ENCODE peak calls at places on chromosome 5, in eight cellular contexts. J, F, O, P, H, E, V and Z are unnamed samples. For H3K9me3 and H3K4me1, the result is how much of the 10 kb centered on the place peaks cover.

GRCh38 chr5:73955447-73955846 is 329.5 kb downstream of the ARHGEF28 start:
- DNase-seq in V (no peak), O (no peak), J (no peak), E (no peak), P (no peak), F (no peak), H (no peak), Z (no peak)

GRCh38 chr5:168600409-168600808 is 21.2 kb upstream of the PANK3 start:
- DNase-seq in F (no peak), O (peak), H (no peak), V (peak), P (no peak), J (no peak), E (no peak), Z (peak)

GRCh38 chr5:60086583-60086982 is 193.1 kb upstream of the PDE4D start:
- DNase-seq in J (no peak), H (no peak), P (no peak), F (no peak), E (no peak), V (no peak), O (no peak), Z (no peak)

GRCh38 chr5:67291671-67292070 is 95.1 kb upstream of the CD180 start:
- DNase-seq in O (no peak), H (no peak), P (no peak), J (no peak), F (peak), E (no peak), V (no peak), Z (no peak)

GRCh38 chr5:143456952-143457547 is 53.6 kb upstream of the NR3C1 start:
- DNase-seq in P (peak), J (no peak), F (peak), H (peak), O (no peak), E (peak), V (no peak), Z (peak)

GRCh38 chr5:175573493-175574269 is 84.2 kb upstream of the HRH2 start:
- DNase-seq in O (no peak), V (peak), H (no peak), E (no peak), F (no peak), P (no peak), J (no peak), Z (no peak)

GRCh38 chr5:135009736-135010501 is 24.1 kb downstream of the PITX1 start:
- DNase-seq in F (no peak), H (no peak), J (no peak), V (no peak), O (no peak), E (no peak), P (no peak), Z (peak)

GRCh38 chr5:42870882-42871418 is 59.3 kb upstream of the SELENOP start:
- DNase-seq in J (no peak), E (peak), F (no peak), H (no peak), V (no peak), O (peak), P (no peak), Z (no peak)

GRCh38 chr5:42599106-42599505 is 157.5 kb upstream of the CCDC152 start:
- DNase-seq in V (no peak), F (no peak), J (no peak), O (no peak), P (no peak), H (no peak), E (no peak), Z (no peak)

GRCh38 chr5:147464211-147464610 is 45.7 kb downstream of the DPYSL3 start:
- DNase-seq in O (no peak), P (peak), E (peak), V (no peak), F (peak), H (peak), J (peak), Z (peak)

GRCh38 chr5:16135003-16135402 is 44.6 kb downstream of the MARCHF11 start:
- DNase-seq in H (no peak), E (no peak), V (no peak), P (no peak), J (no peak), F (no peak), O (no peak), Z (no peak)

GRCh38 chr5:128234928-128235641 is 151.5 kb downstream of the SLC12A2 start:
- DNase-seq in J (no peak), V (no peak), H (no peak), E (no peak), P (no peak), O (no peak), F (no peak), Z (no peak)

GRCh38 chr5:14118551-14119320 is 24.4 kb upstream of the TRIO start:
- DNase-seq in E (no peak), F (no peak), J (no peak), P (no peak), O (no peak), H (no peak), V (no peak), Z (no peak)

GRCh38 chr5:143977891-143978448 is 166.0 kb downstream of the HMHB1 start:
- DNase-seq in E (peak), H (no peak), V (no peak), O (no peak), F (no peak), P (peak), J (no peak), Z (peak)

GRCh38 chr5:7927466-7928375 is 58.8 kb downstream of the MTRR start:
- DNase-seq in J (peak), P (peak), V (peak), H (peak), O (peak), F (peak), E (peak), Z (peak)

GRCh38 chr5:78504726-78505431 is 143.7 kb downstream of the LHFPL2 start:
- DNase-seq in H (peak), O (no peak), V (no peak), J (no peak), P (peak), E (peak), F (peak), Z (peak)

GRCh38 chr5:58380655-58381054 is 79.2 kb downstream of the PLK2 start:
- DNase-seq in E (no peak), J (no peak), F (no peak), V (no peak), H (no peak), P (no peak), O (no peak), Z (no peak)

GRCh38 chr5:170538096-170538465 is 34.3 kb downstream of the KCNIP1 start:
- DNase-seq in H (no peak), F (no peak), P (no peak), J (no peak), O (no peak), V (no peak), E (no peak), Z (no peak)

GRCh38 chr5:139789845-139790189 is 5.8 kb upstream of the PSD2 start:
- DNase-seq in E (no peak), J (no peak), V (no peak), F (no peak), H (no peak), O (no peak), P (no peak), Z (no peak)

GRCh38 chr5:76450059-76450458 is 47.0 kb downstream of the IQGAP2 start:
- DNase-seq in P (no peak), E (no peak), V (no peak), J (no peak), H (no peak), O (no peak), F (no peak), Z (no peak)

GRCh38 chr5:171798413-171798812 is 12.8 kb downstream of the SMIM23 start:
- DNase-seq in J (no peak), F (no peak), P (no peak), O (no peak), V (no peak), E (no peak), H (no peak), Z (no peak)

GRCh38 chr5:179316111-179316551 is 29.1 kb downstream of the ADAMTS2 start:
- DNase-seq in E (no peak), O (no peak), F (no peak), J (no peak), V (no peak), H (no peak), P (no peak), Z (no peak)
- H3K9me3 ChIP-seq in E (under half), O (under half), F (under half), J (under half), V (under half), H (under half), P (under half), Z (under half)

DNA sequence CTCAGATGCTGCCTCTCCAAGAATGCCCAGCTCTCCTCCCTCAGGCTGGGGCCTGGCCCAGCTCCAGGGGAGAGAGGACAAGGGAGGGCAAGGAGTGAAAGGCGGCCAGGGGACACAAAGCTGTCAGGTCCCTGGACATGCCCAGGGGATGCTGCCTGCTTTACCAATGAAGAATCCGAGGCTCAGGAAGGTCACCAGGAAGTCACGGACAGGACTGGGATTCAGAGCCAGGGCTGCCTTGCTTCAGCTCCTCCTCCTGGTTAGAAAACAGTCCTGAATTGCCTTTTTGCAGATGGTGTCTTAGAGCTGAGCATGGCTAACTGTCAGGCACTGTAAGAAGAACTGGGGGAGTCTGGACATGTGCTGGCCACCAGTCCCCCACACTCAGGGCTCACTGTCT is 5.4 kb upstream of the N4BP3 start:
- DNase-seq in H (no peak), E (no peak), P (no peak), F (no peak), V (no peak), O (no peak), J (no peak), Z (no peak)
- H3K9ac ChIP-seq in H (no peak), E (no peak), P (no peak), F (no peak), V (no peak), O (no peak), J (no peak), Z (no peak)

GRCh38 chr5:91061094-91061493 is 322.0 kb downstream of the ARRDC3 start:
- DNase-seq in P (no peak), O (no peak), J (no peak), F (no peak), H (no peak), E (no peak), V (no peak), Z (no peak)
- H3K4me1 ChIP-seq in P (under half), O (under half), J (under half), F (under half), H (under half), E (under half), V (under half), Z (under half)

DNA sequence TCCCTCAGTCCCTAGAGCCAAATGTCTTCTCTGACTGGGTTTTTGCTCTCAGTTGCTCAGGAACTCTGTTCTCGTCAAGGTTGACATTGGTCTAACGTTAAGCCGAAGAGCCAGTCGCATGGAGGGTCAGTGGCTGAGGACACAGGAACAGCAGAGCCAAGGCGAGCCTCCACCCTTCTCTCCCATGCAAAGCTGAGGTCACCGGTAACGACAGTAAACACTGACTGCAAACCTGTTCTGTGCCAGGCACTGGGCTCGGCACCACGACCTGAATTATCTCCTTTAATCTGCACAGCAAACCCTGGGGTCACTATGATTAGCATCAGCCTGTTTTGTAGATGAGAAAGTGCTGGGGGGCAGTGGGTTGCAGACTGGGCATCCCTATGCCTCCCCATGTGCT is 171.0 kb downstream of the COL23A1 start:
- DNase-seq in V (no peak), E (no peak), F (no peak), J (no peak), P (no peak), H (no peak), O (no peak), Z (no peak)
- H3K9me3 ChIP-seq in V (under half), E (under half), F (under half), J (under half), P (under half), H (under half), O (under half), Z (under half)

GRCh38 chr5:131461742-131462141 is 173.3 kb downstream of the RAPGEF6 start:
- DNase-seq in F (no peak), J (no peak), O (no peak), V (no peak), E (no peak), H (no peak), P (no peak), Z (no peak)
- H3K9ac ChIP-seq in F (no peak), J (no peak), O (no peak), V (no peak), E (no peak), H (no peak), P (no peak), Z (no peak)

DNA sequence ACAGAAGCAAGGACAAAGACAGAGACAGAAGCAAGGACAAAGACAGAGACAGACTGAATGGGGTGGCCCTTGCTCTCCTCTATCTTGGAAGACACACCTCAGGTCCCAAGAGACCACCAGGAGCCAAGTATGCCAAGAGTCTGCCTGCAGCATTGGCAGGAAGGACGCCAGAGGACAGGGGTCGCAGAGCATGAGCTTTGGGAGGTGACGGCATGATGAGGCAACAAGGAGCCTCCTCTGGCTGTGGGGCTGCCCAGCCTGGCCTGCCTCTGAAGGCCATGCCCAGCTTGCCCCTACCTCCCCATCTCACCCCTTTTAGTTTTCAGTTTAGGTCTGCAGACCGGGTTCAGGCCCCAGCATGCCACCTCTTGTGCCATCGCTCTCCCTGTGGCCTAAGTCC is 17.6 kb downstream of the PDGFRB start:
- DNase-seq in J (no peak), P (peak), H (peak), F (peak), E (no peak), V (no peak), O (no peak), Z (peak)
- H3K4me1 ChIP-seq in J (under half), P (half or more), H (half or more), F (half or more), E (under half), V (under half), O (under half), Z (half or more)

GRCh38 chr5:141155540-141156374 is 5.9 kb downstream of the PCDHB6 start:
- DNase-seq in E (no peak), J (no peak), P (peak), O (peak), V (peak), H (no peak), F (no peak), Z (no peak)
- H3K9me3 ChIP-seq in E (under half), J (under half), P (under half), O (under half), V (under half), H (under half), F (under half), Z (under half)

GRCh38 chr5:151820903-151821302 is 49.1 kb downstream of the G3BP1 start:
- DNase-seq in P (no peak), F (no peak), J (no peak), H (no peak), O (no peak), E (no peak), V (no peak), Z (no peak)
- H3K9ac ChIP-seq in P (no peak), F (no peak), J (no peak), H (no peak), O (no peak), E (no peak), V (no peak), Z (no peak)

DNA sequence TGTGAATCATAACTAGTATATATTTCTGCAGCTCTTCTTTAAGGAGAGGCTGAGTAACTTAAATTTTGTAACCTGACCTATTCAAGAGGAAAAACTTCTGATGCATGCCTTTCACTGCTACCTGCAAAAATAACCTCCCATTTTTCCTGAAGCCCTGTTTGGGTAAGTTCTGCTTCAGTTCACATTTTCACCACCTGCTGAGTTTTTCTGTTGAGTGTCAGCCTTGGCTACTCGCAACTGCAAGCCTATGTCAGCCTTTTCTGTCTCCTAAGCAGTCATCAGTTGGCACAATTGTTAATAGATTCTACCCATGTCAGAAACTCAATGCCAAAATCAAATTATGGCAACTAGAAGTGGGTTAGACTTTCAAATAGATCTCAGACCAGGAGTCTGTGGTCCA is 8.2 kb upstream of the TNFAIP8 start:
- DNase-seq in J (peak), E (no peak), H (no peak), O (no peak), V (no peak), F (no peak), P (no peak), Z (no peak)
- H3K4me1 ChIP-seq in J (half or more), E (under half), H (under half), O (under half), V (under half), F (under half), P (under half), Z (under half)

DNA sequence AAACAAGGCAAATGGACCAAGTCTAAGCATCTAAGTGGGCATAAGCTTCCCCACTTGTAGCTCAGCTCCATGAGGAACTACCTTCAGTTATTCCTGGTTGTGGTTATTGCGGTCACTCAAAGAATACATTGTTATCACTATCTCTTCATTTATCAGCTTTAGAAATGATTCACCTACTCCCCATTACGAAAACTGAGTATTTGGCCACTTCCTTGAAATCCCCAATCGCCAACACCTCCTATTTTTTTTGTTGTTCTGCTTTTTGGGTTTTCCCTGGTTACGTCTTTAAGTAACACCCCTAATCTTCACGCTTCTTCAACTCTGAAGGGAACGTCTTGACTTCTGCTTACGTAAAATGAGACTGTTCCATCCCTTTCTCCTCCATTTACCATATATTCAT is 20.7 kb downstream of the MAPK9 start:
- DNase-seq in P (no peak), F (no peak), J (no peak), O (no peak), E (no peak), H (no peak), V (no peak), Z (no peak)
- H3K9me3 ChIP-seq in P (under half), F (under half), J (under half), O (under half), E (under half), H (under half), V (under half), Z (half or more)